ENCODE peak calls at places on chromosomes 11 and 22, in ten cellular contexts. R, B, A, T, S, M, K, Y, Q and J are unnamed samples.

GRCh38 chr11:114847599-114847998 is 169.3 kb downstream of the NXPE2 start:
- DNase-seq in R (no peak), B (no peak), A (no peak), T (no peak), S (no peak), M (no peak), K (no peak), Y (no peak), Q (no peak), J (no peak)

GRCh38 chr22:27682438-27682837 is 119.1 kb downstream of the MN1 start:
- DNase-seq in R (peak; percentile 10), B (no peak), A (no peak), T (no peak), S (no peak), M (no peak), K (peak; percentile 58), Y (no peak), Q (peak; percentile 31), J (no peak)

GRCh38 chr11:57529012-57529411 is 1.5 kb downstream of the TIMM10 start:
- DNase-seq in R (no peak), B (no peak), A (no peak), T (no peak), S (no peak), M (no peak), K (no peak), Y (no peak), Q (no peak), J (no peak)

GRCh38 chr22:18113680-18114394 is 3.2 kb downstream of the TUBA8 start:
- DNase-seq in R (no peak), B (no peak), A (no peak), T (no peak), S (no peak), M (no peak), K (no peak), Y (no peak), Q (no peak), J (no peak)

GRCh38 chr11:27414644-27415043 is 51.6 kb upstream of the CCDC34 start:
- DNase-seq in R (no peak), B (no peak), A (no peak), T (no peak), S (no peak), M (no peak), K (no peak), Y (no peak), Q (no peak), J (no peak)

GRCh38 chr22:50676661-50677492 is 4.3 kb downstream of the SHANK3 start:
- DNase-seq in R (no peak), B (no peak), A (no peak), T (no peak), S (no peak), M (no peak), K (no peak), Y (peak; percentile 18), Q (no peak), J (no peak)

GRCh38 chr22:38262051-38262795 is 10.6 kb downstream of the TMEM184B start:
- DNase-seq in R (peak; percentile 54), B (peak; percentile 81), A (peak; percentile 88), T (peak; percentile 69), S (peak; percentile 64), M (no peak), K (peak; percentile 68), Y (peak; percentile 69), Q (peak; percentile 51), J (peak; percentile 9)

GRCh38 chr22:32080904-32081303 is 37.8 kb downstream of the SLC5A1 start:
- DNase-seq in R (peak; percentile 43), B (no peak), A (no peak), T (no peak), S (peak; percentile 49), M (peak; percentile 47), K (peak; percentile 63), Y (no peak), Q (peak; percentile 33), J (no peak)

GRCh38 chr11:112524808-112525207 is 264.1 kb upstream of the PLET1 start:
- DNase-seq in R (no peak), B (peak; percentile 60), A (no peak), T (peak; percentile 27), S (no peak), M (no peak), K (no peak), Y (no peak), Q (no peak), J (no peak)

GRCh38 chr11:69909561-69910518 is 90.6 kb upstream of the FGF3 start:
- DNase-seq in R (peak; percentile 57), B (no peak), A (peak; percentile 63), T (no peak), S (peak; percentile 35), M (no peak), K (peak; percentile 53), Y (peak; percentile 42), Q (peak; percentile 66), J (no peak)

GRCh38 chr11:66625752-66626149 is 9.3 kb downstream of the RBM14 start:
- DNase-seq in R (no peak), B (no peak), A (no peak), T (no peak), S (no peak), M (no peak), K (no peak), Y (no peak), Q (no peak), J (no peak)

GRCh38 chr11:33684003-33684715 is 16.5 kb downstream of the C11orf91 start:
- DNase-seq in R (no peak), B (no peak), A (no peak), T (no peak), S (no peak), M (no peak), K (no peak), Y (no peak), Q (no peak), J (no peak)

DNA sequence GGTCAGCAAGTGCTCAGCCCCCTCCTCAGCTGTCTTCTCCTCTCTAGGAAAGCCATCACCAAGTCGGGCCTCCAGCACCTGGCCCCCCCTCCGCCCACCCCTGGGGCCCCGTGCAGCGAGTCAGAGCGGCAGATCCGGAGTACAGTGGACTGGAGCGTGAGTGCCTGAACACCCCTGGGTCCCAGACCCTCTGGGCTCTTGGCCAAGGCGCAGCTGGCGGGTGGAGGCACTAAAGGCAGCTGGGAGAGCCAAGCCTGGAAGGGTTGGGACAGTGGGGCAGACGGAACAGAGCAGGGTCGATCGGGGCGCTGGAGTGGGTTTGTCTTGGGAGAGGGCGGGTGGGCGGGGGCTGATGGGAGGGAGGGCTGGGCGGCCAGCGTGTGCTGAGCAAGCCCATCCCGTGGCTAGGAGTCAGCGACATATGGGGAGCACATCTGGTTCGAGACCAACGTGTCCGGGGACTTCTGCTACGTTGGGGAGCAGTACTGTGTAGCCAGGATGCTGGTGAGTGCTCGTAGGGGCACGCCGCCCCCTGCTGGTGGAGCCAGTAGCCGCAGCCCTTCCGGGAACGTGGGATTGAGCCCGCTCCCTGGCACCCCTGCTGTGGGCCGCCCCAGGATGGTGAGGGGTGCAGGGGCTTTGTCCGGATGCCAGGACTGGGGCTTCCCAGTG is 14.1 kb upstream of the MDK start:
- DNase-seq in R (peak; percentile 74), B (peak; percentile 91), A (peak; percentile 84), T (peak; percentile 81), S (peak; percentile 69), M (peak; percentile 59), K (peak; percentile 75), Y (peak; percentile 71), Q (peak; percentile 61), J (peak; percentile 51)
- H3K4me1 ChIP-seq in R (peaks cover 6% of the 10 kb centered on the region), B (peaks cover 10% of the 10 kb centered on the region), A (peaks cover 22% of the 10 kb centered on the region), T (peaks cover 14% of the 10 kb centered on the region), S (peaks cover 14% of the 10 kb centered on the region), M (peaks cover 24% of the 10 kb centered on the region), K (peaks cover 22% of the 10 kb centered on the region), Y (no peaks in the 10 kb centered on the region), Q (peaks cover 10% of the 10 kb centered on the region), J (peaks cover 16% of the 10 kb centered on the region)

GRCh38 chr22:47369020-47369419 is 606.6 kb downstream of the TBC1D22A start:
- DNase-seq in R (no peak), B (no peak), A (no peak), T (no peak), S (no peak), M (no peak), K (no peak), Y (no peak), Q (no peak), J (no peak)
- H3K4me3 ChIP-seq in R (no peak overlapping the region), B (no peak overlapping the region), A (no peak overlapping the region), T (no peak overlapping the region), S (no peak overlapping the region), M (no peak overlapping the region), K (no peak overlapping the region), Y (no peak overlapping the region), Q (no peak overlapping the region), J (no peak overlapping the region)

DNA sequence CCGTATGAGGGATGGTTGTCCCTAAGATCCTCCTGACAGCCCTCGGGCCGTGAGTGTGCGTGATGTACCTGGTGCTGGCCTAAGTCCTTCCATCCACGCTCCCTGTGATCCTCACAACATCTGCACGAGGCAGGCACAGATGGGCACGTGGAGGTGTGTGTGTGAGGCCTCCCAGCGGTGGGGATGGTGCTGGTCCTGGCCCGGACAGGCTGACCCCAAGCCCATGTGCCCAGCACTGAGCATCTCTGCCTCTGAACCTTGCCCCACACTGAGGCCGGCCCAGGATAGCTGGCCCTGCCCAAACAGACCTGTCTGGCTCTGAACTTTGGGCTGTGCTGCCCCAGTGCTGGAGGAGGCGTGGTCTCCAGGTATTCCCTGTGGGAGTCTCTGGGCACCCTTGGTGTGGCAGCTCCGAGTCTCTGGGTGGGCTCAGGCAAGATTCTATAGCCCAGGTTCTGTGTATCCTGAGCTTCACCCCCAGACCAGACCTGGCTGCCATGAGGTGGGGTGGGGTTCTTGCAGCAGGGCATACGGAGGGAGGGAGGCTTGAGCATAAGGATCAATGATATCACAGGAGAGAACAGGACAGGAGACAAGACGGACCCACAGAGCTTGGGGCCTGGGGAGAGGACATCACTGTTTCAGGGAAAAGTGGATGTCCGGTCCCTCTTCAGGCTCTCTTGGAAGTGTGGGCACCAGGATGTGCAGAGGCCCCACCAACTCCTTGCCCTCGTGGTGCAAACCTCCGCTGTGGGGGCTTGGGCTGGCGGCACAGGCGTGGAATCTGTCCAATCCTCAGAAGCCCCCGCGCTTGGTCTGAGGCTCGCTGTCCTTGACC is 881.8 kb downstream of the BRD1 start:
- DNase-seq in R (no peak), B (no peak), A (peak; percentile 52), T (no peak), S (no peak), M (no peak), K (no peak), Y (no peak), Q (no peak), J (no peak)
- H3K9me3 ChIP-seq in R (no peaks in the 10 kb centered on the region), B (no peaks in the 10 kb centered on the region), A (no peaks in the 10 kb centered on the region), T (no peaks in the 10 kb centered on the region), S (no peaks in the 10 kb centered on the region), M (peaks cover 45% of the 10 kb centered on the region), K (no peaks in the 10 kb centered on the region), Y (no peaks in the 10 kb centered on the region), Q (no peaks in the 10 kb centered on the region), J (no peaks in the 10 kb centered on the region)

DNA sequence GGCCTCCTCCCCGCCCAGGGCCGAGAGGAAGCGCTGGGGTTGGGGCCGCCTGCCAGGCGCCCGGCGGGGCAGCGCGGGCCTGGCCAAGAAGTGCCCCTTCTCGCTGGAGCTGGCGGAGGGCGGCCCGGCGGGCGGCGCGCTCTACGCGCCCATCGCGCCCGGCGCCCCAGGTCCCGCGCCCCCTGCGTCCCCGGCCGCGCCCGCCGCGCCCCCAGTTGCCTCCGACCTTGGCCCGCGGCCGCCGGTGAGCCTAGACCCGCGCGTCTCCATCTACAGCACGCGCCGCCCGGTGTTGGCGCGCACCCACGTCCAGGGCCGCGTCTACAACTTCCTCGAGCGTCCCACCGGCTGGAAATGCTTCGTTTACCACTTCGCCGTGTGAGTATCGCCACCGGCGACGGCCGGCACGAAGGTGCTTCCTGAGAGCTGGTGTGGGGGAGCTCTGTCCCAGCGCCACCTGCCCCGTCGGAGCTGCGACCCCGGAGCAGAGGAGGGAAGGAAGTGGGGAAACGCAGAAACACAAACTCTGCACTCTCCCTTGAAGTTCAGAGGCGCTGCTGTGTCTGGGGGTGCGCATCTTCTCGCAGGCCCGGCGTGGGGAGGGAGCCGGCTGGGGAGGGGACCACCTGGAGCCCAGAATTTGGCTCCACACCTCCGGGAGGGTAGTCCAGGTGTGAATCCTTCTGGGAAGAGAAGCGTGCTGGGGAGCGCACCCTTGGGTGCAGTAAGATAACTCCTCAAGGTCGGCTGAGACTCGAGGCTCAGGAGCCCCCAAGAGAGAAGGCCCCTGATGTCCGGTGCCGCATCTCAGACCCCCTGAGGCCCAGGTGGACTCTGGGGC is 519 bp downstream of the KCNQ1 start:
- DNase-seq in R (no peak), B (peak; percentile 71), A (peak; percentile 77), T (no peak), S (no peak), M (no peak), K (peak; percentile 30), Y (peak; percentile 72), Q (no peak), J (no peak)
- H3K4me1 ChIP-seq in R (no peaks in the 10 kb centered on the region), B (no peaks in the 10 kb centered on the region), A (peaks cover 29% of the 10 kb centered on the region), T (peaks cover 3% of the 10 kb centered on the region), S (peaks cover 21% of the 10 kb centered on the region), M (no peaks in the 10 kb centered on the region), K (no peaks in the 10 kb centered on the region), Y (peaks cover 34% of the 10 kb centered on the region), Q (no peaks in the 10 kb centered on the region), J (peaks cover 48% of the 10 kb centered on the region)